ENCODE peak calls at places on chromosome 14, in ten cellular contexts. K, W, H, E, L, O, T, S, X and B are unnamed samples.

GRCh38 chr14:100749967-100750597 is 23.4 kb downstream of the DLK1 start:
- DNase-seq in K (no peak), H (no peak), X (no peak), E (no peak), O (no peak), T (no peak), W (no peak), S (no peak), L (no peak), B (no peak)

GRCh38 chr14:99636487-99636886 is 8.4 kb upstream of the HHIPL1 start:
- DNase-seq in S (no peak), H (no peak), K (no peak), X (no peak), O (no peak), E (no peak), W (no peak), T (no peak), L (no peak), B (no peak)

GRCh38 chr14:62126885-62127478 is 364.8 kb downstream of the SNAPC1 start:
- DNase-seq in L (no peak), E (no peak), X (peak), W (no peak), H (peak), K (peak), S (no peak), O (no peak), T (peak), B (peak)

GRCh38 chr14:59631237-59631636 is 54.6 kb upstream of the CCDC175 start:
- DNase-seq in X (peak), T (peak), H (peak), O (no peak), L (no peak), W (no peak), K (no peak), E (no peak), S (no peak), B (no peak)

GRCh38 chr14:58107041-58107440 is 45.0 kb downstream of the ARMH4 start:
- DNase-seq in H (no peak), K (no peak), W (no peak), O (no peak), X (no peak), E (no peak), L (no peak), T (no peak), S (no peak), B (no peak)

GRCh38 chr14:77139540-77140342 is 1.9 kb downstream of the ZDHHC22 start:
- DNase-seq in L (peak), T (peak), E (no peak), W (peak), K (no peak), O (peak), H (peak), S (no peak), X (peak), B (no peak)

GRCh38 chr14:69318901-69319475 is 59.0 kb downstream of the GALNT16 start:
- DNase-seq in T (no peak), S (no peak), L (no peak), X (no peak), W (no peak), H (no peak), K (no peak), E (no peak), O (no peak), B (no peak)

GRCh38 chr14:88868558-88869159 is 44.2 kb downstream of the TTC8 start:
- DNase-seq in S (no peak), T (peak), L (no peak), X (peak), K (no peak), W (no peak), H (peak), O (no peak), E (no peak), B (no peak)